ENCODE peak calls at places on chromosome 11, in eight cellular contexts. W, G, M, B, Z, P, S and E are unnamed samples.

GRCh38 chr11:121630041-121630440 is 177.3 kb upstream of the SORL1-AS1 start:
- DNase-seq in W (peak; percentile 88), G (no peak), M (no peak), B (no peak), Z (no peak), P (peak; percentile 88), S (no peak), E (no peak)

GRCh38 chr11:64036081-64037026 is 623 bp downstream of the FLRT1 start:
- DNase-seq in W (peak; percentile 59), G (peak; percentile 52), M (no peak), B (no peak), Z (no peak), P (peak; percentile 76), S (peak; percentile 54), E (peak; percentile 73)

GRCh38 chr11:4194889-4195288 is 100.3 kb downstream of the RRM1 start:
- DNase-seq in W (no peak), G (no peak), M (no peak), B (no peak), Z (no peak), P (no peak), S (no peak), E (no peak)

GRCh38 chr11:65437436-65438227 is 15.0 kb downstream of the NEAT1 start:
- DNase-seq in W (no peak), G (no peak), M (no peak), B (no peak), Z (no peak), P (peak; percentile 44), S (no peak), E (no peak)

GRCh38 chr11:77542296-77542695 is 47.5 kb upstream of the AQP11 start:
- DNase-seq in W (peak; percentile 31), G (no peak), M (no peak), B (no peak), Z (no peak), P (peak; percentile 65), S (no peak), E (no peak)

GRCh38 chr11:121367434-121367833 is 74.9 kb downstream of the SC5D start:
- DNase-seq in W (no peak), G (no peak), M (no peak), B (peak; percentile 95), Z (peak; percentile 81), P (peak; percentile 34), S (no peak), E (no peak)

GRCh38 chr11:43135966-43136534 is 175.7 kb upstream of the API5 start:
- DNase-seq in W (no peak), G (no peak), M (no peak), B (no peak), Z (no peak), P (no peak), S (no peak), E (no peak)

GRCh38 chr11:132168326-132168725 is 797.9 kb downstream of the NTM start:
- DNase-seq in W (no peak), G (no peak), M (no peak), B (no peak), Z (no peak), P (no peak), S (no peak), E (no peak)

GRCh38 chr11:130478204-130478701 is 29.8 kb downstream of the ADAMTS15 start:
- DNase-seq in W (peak; percentile 79), G (peak; percentile 16), M (no peak), B (no peak), Z (no peak), P (peak; percentile 92), S (no peak), E (peak; percentile 55)

GRCh38 chr11:80748207-80748606 is 1307.4 kb upstream of the TENM4 start:
- DNase-seq in W (no peak), G (no peak), M (no peak), B (no peak), Z (no peak), P (no peak), S (no peak), E (no peak)

GRCh38 chr11:78801161-78801884 is 226.7 kb upstream of the NARS2 start:
- DNase-seq in W (peak; percentile 99), G (no peak), M (no peak), B (no peak), Z (no peak), P (peak; percentile 85), S (no peak), E (no peak)

GRCh38 chr11:6646631-6647281 is 8.9 kb downstream of the DCHS1 start:
- DNase-seq in W (no peak), G (no peak), M (no peak), B (peak; percentile 73), Z (no peak), P (peak; percentile 63), S (peak; percentile 29), E (peak; percentile 88)
- TF ChIP-seq EZH2phosphoT487 in W (no peak), G (no peak), M (no peak), B (no peak), Z (no peak), P (no peak), S (no peak), E (no peak)

DNA sequence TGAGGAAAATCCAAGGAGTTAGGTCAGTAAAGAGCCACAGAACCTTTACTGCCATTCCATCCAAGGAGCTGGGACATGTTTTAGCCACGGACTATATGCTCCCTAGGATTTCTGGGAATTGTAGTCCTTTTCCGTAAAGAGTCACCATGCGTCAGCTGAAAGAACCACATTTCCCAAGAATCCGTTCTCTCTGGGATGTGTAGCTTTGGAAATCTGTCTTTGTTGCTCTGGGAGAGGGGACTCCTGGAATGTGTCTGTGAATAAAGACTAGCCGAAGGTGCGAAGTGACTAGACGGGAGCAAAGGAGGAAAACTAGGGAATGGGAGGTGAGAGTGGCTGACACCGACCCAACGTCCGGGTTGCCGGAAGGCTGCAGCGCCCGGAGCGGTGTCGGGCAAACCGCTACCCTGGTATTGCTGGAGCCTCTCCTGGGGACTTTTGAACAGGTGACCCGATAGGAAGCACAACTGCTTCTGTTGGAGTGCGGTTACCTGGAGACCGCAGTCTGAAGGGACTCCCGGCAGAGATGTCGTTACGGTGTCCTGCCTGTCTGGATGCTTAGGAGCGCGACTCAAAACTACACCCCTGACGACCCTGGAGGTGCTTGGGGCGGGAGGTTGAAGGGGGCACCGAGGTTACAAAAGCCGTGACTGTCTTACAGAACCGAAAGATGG is at the start of gene IFTAP:
- DNase-seq in W (peak; percentile 92), G (peak; percentile 92), M (peak; percentile 88), B (no peak), Z (peak; percentile 21), P (peak; percentile 93), S (peak; percentile 98), E (peak; percentile 75)
- TF ChIP-seq EZH2phosphoT487 in W (no peak), G (peak; percentile 25), M (no peak), B (no peak), Z (no peak), P (no peak), S (no peak), E (no peak)

DNA sequence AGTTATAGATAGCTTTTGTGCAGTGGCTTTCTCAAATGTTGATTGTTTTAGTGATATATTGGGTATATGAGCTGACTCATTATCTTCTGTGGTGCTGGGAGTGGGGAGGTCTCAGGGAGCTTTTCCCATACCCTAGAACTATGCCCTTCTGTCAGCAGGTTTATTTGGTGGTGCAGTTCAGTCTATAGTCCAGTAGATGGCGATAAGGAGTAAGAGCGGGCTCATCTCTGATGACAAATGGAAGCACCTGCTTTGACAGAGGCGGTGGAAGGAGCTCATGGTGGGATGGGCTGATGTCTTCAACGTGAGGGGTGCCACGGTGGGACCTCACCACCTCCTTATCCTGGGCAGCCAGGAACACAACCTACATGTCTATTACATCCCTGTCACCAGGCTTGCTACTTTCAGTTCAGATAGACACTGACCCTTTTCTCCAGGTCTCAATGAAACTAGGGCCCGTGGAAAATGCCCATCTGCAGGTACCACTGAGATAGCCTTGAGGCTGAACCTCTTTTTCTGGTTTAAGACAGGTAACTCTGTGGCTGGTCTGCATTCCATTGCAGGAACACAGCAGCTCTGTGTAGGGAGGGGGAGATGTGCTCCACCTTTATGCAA is 13.0 kb upstream of the OR6A2 start:
- DNase-seq in W (peak; percentile 66), G (peak; percentile 51), M (peak; percentile 15), B (peak; percentile 61), Z (peak; percentile 65), P (peak; percentile 54), S (peak; percentile 77), E (peak; percentile 57)
- TF ChIP-seq EZH2phosphoT487 in W (no peak), G (no peak), M (no peak), B (no peak), Z (no peak), P (no peak), S (no peak), E (no peak)

GRCh38 chr11:120024046-120024445 is 113.9 kb downstream of the TRIM29 start:
- DNase-seq in W (no peak), G (peak; percentile 55), M (no peak), B (no peak), Z (no peak), P (no peak), S (no peak), E (no peak)
- TF ChIP-seq EZH2phosphoT487 in W (no peak), G (no peak), M (no peak), B (no peak), Z (no peak), P (no peak), S (no peak), E (no peak)